ENCODE peak calls at places on chromosomes 2 and 18, in ten cellular contexts. One of them, this sample, is unnamed.

GRCh38 chr2:149112713-149113112 is 74.2 kb downstream of the LYPD6B start:
- DNase-seq in psoas muscle: no peak
- DNase-seq in thyroid gland: no peak
- DNase-seq in astrocyte of the spinal cord: no peak
- DNase-seq in breast epithelium: no peak
- DNase-seq in fibroblast of mammary gland: no peak
- DNase-seq in brain microvascular endothelial cell: no peak
- DNase-seq in IMR-90: no peak
- DNase-seq in AG09309: no peak
- DNase-seq in esophagus muscularis mucosa: no peak
- DNase-seq in this sample: no peak

GRCh38 chr2:1584691-1585485 is 159.4 kb downstream of the PXDN start:
- DNase-seq in esophagus muscularis mucosa: no peak
- DNase-seq in fibroblast of mammary gland: peak; percentile 25
- DNase-seq in astrocyte of the spinal cord: no peak
- DNase-seq in brain microvascular endothelial cell: no peak
- DNase-seq in breast epithelium: peak; percentile 20
- DNase-seq in thyroid gland: no peak
- DNase-seq in psoas muscle: no peak
- DNase-seq in IMR-90: no peak
- DNase-seq in AG09309: no peak
- DNase-seq in this sample: peak; percentile 6

GRCh38 chr2:230640540-230641011 is 72.1 kb upstream of the CAB39 start:
- DNase-seq in IMR-90: peak; percentile 84
- DNase-seq in fibroblast of mammary gland: no peak
- DNase-seq in AG09309: peak; percentile 54
- DNase-seq in esophagus muscularis mucosa: no peak
- DNase-seq in breast epithelium: no peak
- DNase-seq in thyroid gland: no peak
- DNase-seq in psoas muscle: no peak
- DNase-seq in astrocyte of the spinal cord: peak; percentile 80
- DNase-seq in brain microvascular endothelial cell: peak; percentile 29
- DNase-seq in this sample: no peak

GRCh38 chr18:22559414-22560282 is 141.9 kb upstream of the CTAGE1 start:
- DNase-seq in IMR-90: peak; percentile 59
- DNase-seq in fibroblast of mammary gland: peak; percentile 71
- DNase-seq in thyroid gland: peak; percentile 66
- DNase-seq in brain microvascular endothelial cell: peak; percentile 84
- DNase-seq in esophagus muscularis mucosa: peak; percentile 95
- DNase-seq in psoas muscle: peak; percentile 65
- DNase-seq in breast epithelium: peak; percentile 55
- DNase-seq in astrocyte of the spinal cord: peak; percentile 58
- DNase-seq in AG09309: no peak
- DNase-seq in this sample: peak; percentile 79

GRCh38 chr2:110149330-110150220 is 34.0 kb upstream of the MALL start:
- DNase-seq in astrocyte of the spinal cord: peak; percentile 85
- DNase-seq in breast epithelium: no peak
- DNase-seq in psoas muscle: no peak
- DNase-seq in thyroid gland: no peak
- DNase-seq in fibroblast of mammary gland: peak; percentile 87
- DNase-seq in esophagus muscularis mucosa: no peak
- DNase-seq in IMR-90: peak; percentile 94
- DNase-seq in brain microvascular endothelial cell: peak; percentile 93
- DNase-seq in AG09309: peak; percentile 91
- DNase-seq in this sample: peak; percentile 88

GRCh38 chr2:121202541-121203310 is 82.3 kb downstream of the TFCP2L1 start:
- DNase-seq in IMR-90: no peak
- DNase-seq in thyroid gland: peak; percentile 33
- DNase-seq in AG09309: no peak
- DNase-seq in fibroblast of mammary gland: no peak
- DNase-seq in astrocyte of the spinal cord: no peak
- DNase-seq in brain microvascular endothelial cell: no peak
- DNase-seq in psoas muscle: no peak
- DNase-seq in breast epithelium: no peak
- DNase-seq in esophagus muscularis mucosa: no peak
- DNase-seq in this sample: no peak

GRCh38 chr2:22903616-22904015 is 481.4 kb upstream of the KLHL29 start:
- DNase-seq in astrocyte of the spinal cord: no peak
- DNase-seq in psoas muscle: no peak
- DNase-seq in brain microvascular endothelial cell: no peak
- DNase-seq in thyroid gland: no peak
- DNase-seq in AG09309: no peak
- DNase-seq in fibroblast of mammary gland: no peak
- DNase-seq in IMR-90: no peak
- DNase-seq in esophagus muscularis mucosa: no peak
- DNase-seq in breast epithelium: no peak
- DNase-seq in this sample: no peak

GRCh38 chr18:74534150-74534969 is at the start of gene CNDP1:
- DNase-seq in psoas muscle: no peak
- DNase-seq in fibroblast of mammary gland: no peak
- DNase-seq in AG09309: no peak
- DNase-seq in esophagus muscularis mucosa: no peak
- DNase-seq in astrocyte of the spinal cord: no peak
- DNase-seq in brain microvascular endothelial cell: no peak
- DNase-seq in breast epithelium: no peak
- DNase-seq in thyroid gland: no peak
- DNase-seq in IMR-90: no peak
- DNase-seq in this sample: no peak

GRCh38 chr2:167134381-167135072 is 246.2 kb downstream of the XIRP2 start:
- DNase-seq in thyroid gland: no peak
- DNase-seq in psoas muscle: no peak
- DNase-seq in AG09309: peak; percentile 10
- DNase-seq in fibroblast of mammary gland: peak; percentile 91
- DNase-seq in astrocyte of the spinal cord: peak; percentile 75
- DNase-seq in esophagus muscularis mucosa: no peak
- DNase-seq in brain microvascular endothelial cell: peak; percentile 88
- DNase-seq in IMR-90: peak; percentile 93
- DNase-seq in breast epithelium: no peak
- DNase-seq in this sample: peak; percentile 90

GRCh38 chr2:23351388-23352141 is 33.4 kb upstream of the KLHL29 start:
- DNase-seq in thyroid gland: peak; percentile 73
- DNase-seq in IMR-90: peak; percentile 66
- DNase-seq in esophagus muscularis mucosa: no peak
- DNase-seq in breast epithelium: peak; percentile 82
- DNase-seq in AG09309: peak; percentile 16
- DNase-seq in brain microvascular endothelial cell: peak; percentile 78
- DNase-seq in astrocyte of the spinal cord: peak; percentile 70
- DNase-seq in fibroblast of mammary gland: peak; percentile 78
- DNase-seq in psoas muscle: peak; percentile 91
- DNase-seq in this sample: peak; percentile 89

GRCh38 chr18:75123113-75123512 is 85.8 kb downstream of the PTGR3 start:
- DNase-seq in breast epithelium: no peak
- DNase-seq in IMR-90: no peak
- DNase-seq in esophagus muscularis mucosa: no peak
- DNase-seq in fibroblast of mammary gland: no peak
- DNase-seq in AG09309: no peak
- DNase-seq in astrocyte of the spinal cord: no peak
- DNase-seq in thyroid gland: no peak
- DNase-seq in brain microvascular endothelial cell: no peak
- DNase-seq in psoas muscle: no peak
- DNase-seq in this sample: no peak

GRCh38 chr2:207833265-207833751 is 63.6 kb upstream of the FZD5 start:
- DNase-seq in astrocyte of the spinal cord: no peak
- DNase-seq in breast epithelium: no peak
- DNase-seq in fibroblast of mammary gland: no peak
- DNase-seq in psoas muscle: no peak
- DNase-seq in brain microvascular endothelial cell: peak; percentile 27
- DNase-seq in thyroid gland: no peak
- DNase-seq in esophagus muscularis mucosa: no peak
- DNase-seq in AG09309: no peak
- DNase-seq in IMR-90: peak; percentile 24
- DNase-seq in this sample: peak; percentile 15

GRCh38 chr2:226690471-226691024 is 109.1 kb downstream of the IRS1 start:
- DNase-seq in fibroblast of mammary gland: no peak
- DNase-seq in psoas muscle: no peak
- DNase-seq in breast epithelium: no peak
- DNase-seq in brain microvascular endothelial cell: no peak
- DNase-seq in thyroid gland: no peak
- DNase-seq in IMR-90: peak; percentile 31
- DNase-seq in AG09309: no peak
- DNase-seq in esophagus muscularis mucosa: no peak
- DNase-seq in astrocyte of the spinal cord: peak; percentile 26
- DNase-seq in this sample: no peak

GRCh38 chr18:6482198-6482977 is 67.7 kb upstream of the L3MBTL4 start:
- DNase-seq in fibroblast of mammary gland: peak; percentile 93
- DNase-seq in esophagus muscularis mucosa: no peak
- DNase-seq in psoas muscle: peak; percentile 75
- DNase-seq in brain microvascular endothelial cell: peak; percentile 70
- DNase-seq in AG09309: peak; percentile 14
- DNase-seq in breast epithelium: no peak
- DNase-seq in thyroid gland: peak; percentile 69
- DNase-seq in astrocyte of the spinal cord: peak; percentile 67
- DNase-seq in IMR-90: peak; percentile 67
- DNase-seq in this sample: peak; percentile 89

GRCh38 chr2:241490825-241491505 is 17.4 kb downstream of the STK25 start:
- DNase-seq in psoas muscle: no peak
- DNase-seq in AG09309: no peak
- DNase-seq in esophagus muscularis mucosa: no peak
- DNase-seq in brain microvascular endothelial cell: no peak
- DNase-seq in IMR-90: no peak
- DNase-seq in fibroblast of mammary gland: no peak
- DNase-seq in thyroid gland: peak; percentile 43
- DNase-seq in breast epithelium: no peak
- DNase-seq in astrocyte of the spinal cord: no peak
- DNase-seq in this sample: no peak

GRCh38 chr18:69820538-69820937 is 127.1 kb downstream of the CD226 start:
- DNase-seq in esophagus muscularis mucosa: no peak
- DNase-seq in brain microvascular endothelial cell: no peak
- DNase-seq in astrocyte of the spinal cord: no peak
- DNase-seq in AG09309: no peak
- DNase-seq in fibroblast of mammary gland: no peak
- DNase-seq in IMR-90: no peak
- DNase-seq in thyroid gland: no peak
- DNase-seq in breast epithelium: no peak
- DNase-seq in psoas muscle: no peak
- DNase-seq in this sample: no peak

GRCh38 chr2:224711859-224712258 is 4.3 kb downstream of the CCDC195 start:
- DNase-seq in psoas muscle: no peak
- DNase-seq in IMR-90: no peak
- DNase-seq in esophagus muscularis mucosa: no peak
- DNase-seq in astrocyte of the spinal cord: no peak
- DNase-seq in breast epithelium: no peak
- DNase-seq in fibroblast of mammary gland: no peak
- DNase-seq in AG09309: no peak
- DNase-seq in thyroid gland: no peak
- DNase-seq in brain microvascular endothelial cell: no peak
- DNase-seq in this sample: no peak
- H3K4me3 ChIP-seq in psoas muscle: no peak overlapping the region
- H3K4me3 ChIP-seq in IMR-90: no peak overlapping the region
- H3K4me3 ChIP-seq in esophagus muscularis mucosa: no peak overlapping the region
- H3K4me3 ChIP-seq in astrocyte of the spinal cord: no peak overlapping the region
- H3K4me3 ChIP-seq in breast epithelium: no peak overlapping the region
- H3K4me3 ChIP-seq in fibroblast of mammary gland: no peak overlapping the region
- H3K4me3 ChIP-seq in AG09309: no peak overlapping the region
- H3K4me3 ChIP-seq in thyroid gland: no peak overlapping the region
- H3K4me3 ChIP-seq in brain microvascular endothelial cell: no peak overlapping the region
- H3K4me3 ChIP-seq in this sample: no peak overlapping the region

GRCh38 chr18:13108330-13108729 is 110.2 kb upstream of the LDLRAD4 start:
- DNase-seq in brain microvascular endothelial cell: no peak
- DNase-seq in esophagus muscularis mucosa: no peak
- DNase-seq in AG09309: no peak
- DNase-seq in fibroblast of mammary gland: no peak
- DNase-seq in astrocyte of the spinal cord: no peak
- DNase-seq in psoas muscle: no peak
- DNase-seq in IMR-90: no peak
- DNase-seq in breast epithelium: no peak
- DNase-seq in thyroid gland: no peak
- DNase-seq in this sample: no peak

GRCh38 chr18:13107074-13107473 is 111.5 kb upstream of the LDLRAD4 start:
- DNase-seq in IMR-90: peak; percentile 71
- DNase-seq in AG09309: no peak
- DNase-seq in astrocyte of the spinal cord: no peak
- DNase-seq in breast epithelium: no peak
- DNase-seq in brain microvascular endothelial cell: no peak
- DNase-seq in fibroblast of mammary gland: peak; percentile 49
- DNase-seq in esophagus muscularis mucosa: no peak
- DNase-seq in thyroid gland: no peak
- DNase-seq in psoas muscle: no peak
- DNase-seq in this sample: peak; percentile 27

GRCh38 chr18:13110559-13110958 is 108.0 kb upstream of the LDLRAD4 start:
- DNase-seq in IMR-90: no peak
- DNase-seq in psoas muscle: no peak
- DNase-seq in AG09309: no peak
- DNase-seq in brain microvascular endothelial cell: no peak
- DNase-seq in fibroblast of mammary gland: no peak
- DNase-seq in breast epithelium: no peak
- DNase-seq in esophagus muscularis mucosa: no peak
- DNase-seq in astrocyte of the spinal cord: no peak
- DNase-seq in thyroid gland: no peak
- DNase-seq in this sample: no peak

GRCh38 chr18:13112982-13113381 is 105.6 kb upstream of the LDLRAD4 start:
- DNase-seq in esophagus muscularis mucosa: no peak
- DNase-seq in thyroid gland: peak; percentile 65
- DNase-seq in IMR-90: peak; percentile 51
- DNase-seq in brain microvascular endothelial cell: peak; percentile 58
- DNase-seq in AG09309: no peak
- DNase-seq in psoas muscle: peak; percentile 36
- DNase-seq in fibroblast of mammary gland: peak; percentile 39
- DNase-seq in astrocyte of the spinal cord: peak; percentile 53
- DNase-seq in breast epithelium: no peak
- DNase-seq in this sample: peak; percentile 66
- TF ChIP-seq CTCF in esophagus muscularis mucosa: peak; percentile 43
- TF ChIP-seq CTCF in thyroid gland: peak; percentile 19
- TF ChIP-seq CTCF in IMR-90: peak; percentile 46
- TF ChIP-seq CTCF in brain microvascular endothelial cell: peak; percentile 78
- TF ChIP-seq CTCF in AG09309: peak; percentile 49
- TF ChIP-seq CTCF in psoas muscle: peak; percentile 25
- TF ChIP-seq CTCF in fibroblast of mammary gland: peak; percentile 19
- TF ChIP-seq CTCF in astrocyte of the spinal cord: peak; percentile 50
- TF ChIP-seq CTCF in breast epithelium: peak; percentile 19
- TF ChIP-seq CTCF in this sample: peak; percentile 37

DNA sequence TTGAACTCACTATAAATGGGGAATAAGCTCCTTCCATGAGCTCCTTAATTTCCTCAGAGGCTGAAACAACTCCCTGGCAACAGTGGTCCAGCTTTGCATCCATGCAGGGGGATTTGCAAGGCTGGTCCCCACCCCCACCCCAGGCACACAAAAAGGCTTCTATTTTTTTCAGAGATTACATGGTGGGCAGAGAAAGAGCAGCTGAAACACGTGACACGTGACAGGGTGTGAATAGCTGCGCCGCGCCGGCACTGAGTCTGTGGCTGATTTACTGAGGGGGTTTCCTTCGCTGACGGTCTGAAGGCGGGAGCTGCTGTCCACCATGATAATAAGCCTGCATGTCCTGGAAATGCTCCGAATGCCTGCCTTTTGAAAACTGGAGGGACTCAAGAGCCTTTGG is 50.8 kb upstream of the APCDD1 start:
- DNase-seq in fibroblast of mammary gland: no peak
- DNase-seq in breast epithelium: no peak
- DNase-seq in esophagus muscularis mucosa: no peak
- DNase-seq in astrocyte of the spinal cord: no peak
- DNase-seq in IMR-90: no peak
- DNase-seq in psoas muscle: no peak
- DNase-seq in brain microvascular endothelial cell: no peak
- DNase-seq in thyroid gland: no peak
- DNase-seq in AG09309: no peak
- DNase-seq in this sample: no peak
- H3K4me3 ChIP-seq in fibroblast of mammary gland: no peak overlapping the region
- H3K4me3 ChIP-seq in breast epithelium: no peak overlapping the region
- H3K4me3 ChIP-seq in esophagus muscularis mucosa: no peak overlapping the region
- H3K4me3 ChIP-seq in astrocyte of the spinal cord: no peak overlapping the region
- H3K4me3 ChIP-seq in IMR-90: no peak overlapping the region
- H3K4me3 ChIP-seq in psoas muscle: no peak overlapping the region
- H3K4me3 ChIP-seq in brain microvascular endothelial cell: no peak overlapping the region
- H3K4me3 ChIP-seq in thyroid gland: no peak overlapping the region
- H3K4me3 ChIP-seq in AG09309: no peak overlapping the region
- H3K4me3 ChIP-seq in this sample: no peak overlapping the region

GRCh38 chr2:214575030-214575949 is 164.4 kb downstream of the VWC2L start:
- DNase-seq in esophagus muscularis mucosa: no peak
- DNase-seq in psoas muscle: no peak
- DNase-seq in AG09309: no peak
- DNase-seq in thyroid gland: no peak
- DNase-seq in IMR-90: no peak
- DNase-seq in astrocyte of the spinal cord: peak; percentile 19
- DNase-seq in brain microvascular endothelial cell: no peak
- DNase-seq in fibroblast of mammary gland: no peak
- DNase-seq in breast epithelium: no peak
- DNase-seq in this sample: no peak
- TF ChIP-seq CTCF in esophagus muscularis mucosa: no peak
- TF ChIP-seq CTCF in psoas muscle: no peak
- TF ChIP-seq CTCF in AG09309: no peak
- TF ChIP-seq CTCF in thyroid gland: no peak
- TF ChIP-seq CTCF in IMR-90: no peak
- TF ChIP-seq CTCF in astrocyte of the spinal cord: no peak
- TF ChIP-seq CTCF in brain microvascular endothelial cell: no peak
- TF ChIP-seq CTCF in fibroblast of mammary gland: no peak
- TF ChIP-seq CTCF in breast epithelium: no peak
- TF ChIP-seq CTCF in this sample: no peak

This sample was measured in cardiac fibroblast.